ENCODE peak calls at places on chromosomes 1 and 21, in nine cellular contexts. Z, A, I, X, R, K, M, U and L are unnamed samples.

GRCh38 chr1:184827600-184828368 is 73.1 kb upstream of the EDEM3 start:
- DNase-seq in M (no peak), X (no peak), Z (no peak), K (no peak), R (no peak), U (no peak), I (no peak), A (peak; percentile 88), L (no peak)

GRCh38 chr1:67803380-67804279 is 29.6 kb downstream of the GNG12 start:
- DNase-seq in X (no peak), A (no peak), R (no peak), M (no peak), K (no peak), Z (no peak), I (no peak), U (no peak), L (no peak)

GRCh38 chr1:116986531-116987255 is 14.9 kb upstream of the CD101 start:
- DNase-seq in R (no peak), I (peak; percentile 35), X (no peak), K (no peak), U (no peak), A (no peak), Z (no peak), M (peak; percentile 57), L (no peak)

GRCh38 chr1:239308701-239309333 is 77.6 kb upstream of the CHRM3 start:
- DNase-seq in X (peak; percentile 56), R (peak; percentile 44), A (peak; percentile 13), U (no peak), Z (no peak), I (peak; percentile 79), K (no peak), M (peak; percentile 84), L (peak; percentile 1)

GRCh38 chr1:206651958-206652890 is 16.9 kb downstream of the DYRK3 start:
- DNase-seq in X (no peak), K (no peak), R (no peak), I (peak; percentile 61), A (no peak), M (no peak), U (no peak), Z (no peak), L (no peak)

GRCh38 chr1:96992871-96993270 is 271.3 kb downstream of the PTBP2 start:
- DNase-seq in Z (no peak), U (no peak), X (no peak), R (no peak), K (no peak), M (no peak), I (no peak), A (peak; percentile 75), L (no peak)

GRCh38 chr1:23810818-23811420 is 10.4 kb upstream of the GALE start:
- DNase-seq in K (no peak), M (peak; percentile 86), U (no peak), X (peak; percentile 73), A (no peak), I (peak; percentile 54), Z (peak; percentile 28), R (peak; percentile 64), L (peak; percentile 17)

GRCh38 chr1:246931549-246932365 is at the start of gene AHCTF1:
- DNase-seq in A (peak; percentile 95), X (peak; percentile 96), I (peak; percentile 97), M (peak; percentile 98), U (peak; percentile 99), K (peak; percentile 99), Z (peak; percentile 97), R (peak; percentile 97), L (peak; percentile 92)

GRCh38 chr1:31374511-31375196 is 1.8 kb upstream of the FABP3 start:
- DNase-seq in K (peak; percentile 82), U (peak; percentile 71), R (peak; percentile 44), I (peak; percentile 55), A (peak; percentile 71), M (no peak), X (no peak), Z (peak; percentile 62), L (no peak)

GRCh38 chr1:178629549-178630154 is 95.4 kb upstream of the RALGPS2 start:
- DNase-seq in M (no peak), Z (no peak), U (no peak), K (no peak), X (no peak), I (no peak), A (no peak), R (no peak), L (no peak)

GRCh38 chr1:31785947-31786290 is 21.8 kb upstream of the ADGRB2 start:
- DNase-seq in I (no peak), Z (no peak), R (no peak), U (peak; percentile 14), K (peak; percentile 4), A (no peak), X (no peak), M (no peak), L (no peak)

GRCh38 chr21:25857308-25858099 is 122.7 kb downstream of the GABPA start:
- DNase-seq in M (no peak), Z (no peak), K (no peak), X (no peak), U (no peak), A (no peak), R (no peak), I (no peak), L (no peak)

GRCh38 chr1:11331036-11331765 is 58.2 kb downstream of the UBIAD1 start:
- DNase-seq in K (no peak), I (no peak), Z (no peak), M (no peak), U (no peak), X (no peak), R (no peak), A (no peak), L (no peak)

GRCh38 chr1:11334261-11334804 is 61.3 kb downstream of the UBIAD1 start:
- DNase-seq in M (no peak), U (no peak), K (no peak), Z (no peak), I (no peak), X (no peak), A (no peak), R (no peak), L (no peak)

GRCh38 chr1:11330411-11330810 is 57.4 kb downstream of the UBIAD1 start:
- DNase-seq in R (no peak), U (no peak), I (no peak), K (no peak), M (no peak), A (no peak), X (no peak), Z (no peak), L (no peak)

GRCh38 chr1:11333631-11334030 is 60.6 kb downstream of the UBIAD1 start:
- DNase-seq in U (no peak), A (no peak), M (no peak), K (no peak), I (no peak), X (no peak), R (no peak), Z (no peak), L (no peak)

DNA sequence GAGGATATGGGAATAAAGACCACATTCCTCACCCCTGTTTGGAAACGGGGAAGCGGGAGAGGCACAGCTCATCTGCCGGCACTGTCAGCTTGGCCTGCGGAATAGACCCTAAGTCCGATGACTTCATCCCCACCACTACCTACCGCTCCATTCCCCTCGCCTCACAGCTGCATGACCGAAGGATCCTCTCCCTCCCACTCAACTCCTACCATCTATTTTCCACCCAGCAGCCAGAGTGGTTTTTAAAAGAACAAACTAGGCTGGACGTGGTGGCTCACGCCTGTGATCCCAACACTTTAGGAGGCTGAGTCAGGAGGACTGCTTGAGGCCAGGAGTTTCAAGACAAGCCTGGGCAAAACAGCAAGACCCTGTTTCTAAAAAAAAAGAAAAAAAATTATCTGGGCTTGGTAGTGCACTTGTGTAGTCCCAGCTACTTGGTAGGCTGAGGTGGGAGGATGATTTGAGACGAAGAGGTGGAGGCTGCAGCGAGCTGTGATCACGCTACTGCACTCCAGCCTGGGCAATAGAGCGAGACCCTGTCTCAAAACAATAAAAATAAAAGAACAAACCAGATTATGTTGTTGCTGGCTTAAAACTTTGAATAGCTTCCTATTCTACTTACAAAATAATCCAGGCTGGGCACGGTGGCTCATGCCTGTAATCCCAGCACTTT is 59.0 kb downstream of the UBIAD1 start:
- DNase-seq in R (no peak), A (no peak), M (no peak), U (no peak), X (no peak), Z (no peak), K (no peak), I (no peak), L (no peak)
- H3K27me3 ChIP-seq in R (no peaks in the 10 kb centered on the region), A (peaks cover 3% of the 10 kb centered on the region), M (no peaks in the 10 kb centered on the region), U (no peaks in the 10 kb centered on the region), X (no peaks in the 10 kb centered on the region), Z (no peaks in the 10 kb centered on the region), K (no peaks in the 10 kb centered on the region), I (no peaks in the 10 kb centered on the region), L (no peaks in the 10 kb centered on the region)

GRCh38 chr1:244583358-244583757 is 69.6 kb upstream of the DESI2 start:
- DNase-seq in X (no peak), K (no peak), R (no peak), U (no peak), M (peak; percentile 28), I (no peak), Z (no peak), A (no peak), L (no peak)
- H3K27ac ChIP-seq in X (no peak overlapping the region), K (no peak overlapping the region), R (no peak overlapping the region), U (no peak overlapping the region), M (no peak overlapping the region), I (no peak overlapping the region), Z (no peak overlapping the region), A (no peak overlapping the region), L (no peak overlapping the region)

GRCh38 chr1:205492201-205492667 is 12.2 kb upstream of the CDK18 start:
- DNase-seq in R (no peak), X (no peak), Z (no peak), A (no peak), U (no peak), M (no peak), I (peak; percentile 36), K (no peak), L (no peak)
- H3K4me1 ChIP-seq in R (peaks cover 9% of the 10 kb centered on the region), X (no peaks in the 10 kb centered on the region), Z (peaks cover 44% of the 10 kb centered on the region), A (peaks cover 8% of the 10 kb centered on the region), U (no peaks in the 10 kb centered on the region), M (peaks cover 22% of the 10 kb centered on the region), I (peaks cover 30% of the 10 kb centered on the region), K (peaks cover 22% of the 10 kb centered on the region), L (no peaks in the 10 kb centered on the region)

GRCh38 chr21:29777155-29777554 is 162.6 kb downstream of the GRIK1 start:
- DNase-seq in U (no peak), X (no peak), M (no peak), Z (no peak), R (no peak), I (no peak), K (no peak), A (no peak), L (no peak)
- H3K27me3 ChIP-seq in U (no peaks in the 10 kb centered on the region), X (no peaks in the 10 kb centered on the region), M (no peaks in the 10 kb centered on the region), Z (no peaks in the 10 kb centered on the region), R (no peaks in the 10 kb centered on the region), I (no peaks in the 10 kb centered on the region), K (no peaks in the 10 kb centered on the region), A (no peaks in the 10 kb centered on the region), L (no peaks in the 10 kb centered on the region)

GRCh38 chr21:38326899-38327298 is 70.1 kb downstream of the KCNJ15 start:
- DNase-seq in K (no peak), R (no peak), I (no peak), Z (no peak), X (no peak), M (no peak), A (no peak), U (no peak), L (no peak)
- H3K27ac ChIP-seq in K (no peak overlapping the region), R (no peak overlapping the region), I (no peak overlapping the region), Z (no peak overlapping the region), X (no peak overlapping the region), M (no peak overlapping the region), A (no peak overlapping the region), U (no peak overlapping the region), L (no peak overlapping the region)

GRCh38 chr1:63593303-63593886 is at the start of gene PGM1:
- DNase-seq in U (peak; percentile 86), A (peak; percentile 79), Z (peak; percentile 79), M (peak; percentile 82), I (peak; percentile 85), K (peak; percentile 76), X (peak; percentile 82), R (peak; percentile 72), L (peak; percentile 43)
- H3K4me1 ChIP-seq in U (no peaks in the 10 kb centered on the region), A (peaks cover 3% of the 10 kb centered on the region), Z (peaks cover 42% of the 10 kb centered on the region), M (peaks cover 6% of the 10 kb centered on the region), I (peaks cover 46% of the 10 kb centered on the region), K (peaks cover 8% of the 10 kb centered on the region), X (no peaks in the 10 kb centered on the region), R (peaks cover 19% of the 10 kb centered on the region), L (no peaks in the 10 kb centered on the region)